ENCODE peak calls at places on chromosomes 13 and 19, in four cellular contexts. N, X, P and T are unnamed samples.

GRCh38 chr13:72508392-72508791 is 219.0 kb downstream of the MZT1 start:
- DNase-seq in N (no peak), X (no peak), P (no peak), T (peak; percentile 58)

GRCh38 chr13:97780486-97780885 is 173.0 kb upstream of the IPO5 start:
- DNase-seq in X (no peak), N (no peak), P (no peak), T (no peak)

GRCh38 chr19:6803036-6803404 is 30.5 kb downstream of the VAV1 start:
- DNase-seq in X (no peak), P (no peak), N (no peak), T (no peak)

GRCh38 chr13:102227696-102228095 is 174.2 kb downstream of the FGF14 start:
- DNase-seq in P (no peak), N (no peak), X (no peak), T (no peak)

GRCh38 chr19:9323557-9323918 is 441 bp upstream of the ZNF559 start:
- DNase-seq in P (peak; percentile 32), N (peak; percentile 74), X (peak; percentile 81), T (peak; percentile 21)

GRCh38 chr13:23570931-23571330 is 719 bp downstream of the TNFRSF19 start:
- DNase-seq in X (peak; percentile 51), P (no peak), N (no peak), T (no peak)

GRCh38 chr13:44732503-44733098 is 156.5 kb upstream of the TSC22D1 start:
- DNase-seq in N (no peak), X (peak; percentile 92), P (no peak), T (no peak)

GRCh38 chr19:10699650-10700335 is 1.4 kb upstream of the QTRT1 start:
- DNase-seq in P (peak; percentile 35), X (peak; percentile 35), N (peak; percentile 54), T (peak; percentile 46)

GRCh38 chr19:5057860-5058259 is 88.9 kb downstream of the KDM4B start:
- DNase-seq in P (no peak), N (peak; percentile 81), X (no peak), T (peak; percentile 39)

GRCh38 chr13:50898338-50898737 is 11.3 kb upstream of the RNASEH2B start:
- DNase-seq in N (no peak), X (no peak), P (no peak), T (no peak)

GRCh38 chr13:50208826-50209335 is 193.6 kb downstream of the KCNRG start:
- DNase-seq in N (peak; percentile 84), X (peak; percentile 12), P (no peak), T (peak; percentile 58)

GRCh38 chr19:44907613-44908012 is 2.0 kb downstream of the APOE start:
- DNase-seq in P (no peak), N (no peak), X (no peak), T (no peak)

GRCh38 chr13:113947321-113948033 is 26.4 kb downstream of the C13orf46 start:
- DNase-seq in P (no peak), X (no peak), N (peak; percentile 53), T (no peak)

GRCh38 chr19:48772503-48772953 is 17.2 kb downstream of the FGF21 start:
- DNase-seq in P (no peak), X (peak; percentile 94), N (no peak), T (no peak)

GRCh38 chr13:49669735-49670309 is 21.5 kb downstream of the EBPL start:
- DNase-seq in N (peak; percentile 40), P (no peak), X (peak; percentile 60), T (peak; percentile 75)

GRCh38 chr19:50383307-50383851 is 768 bp upstream of the POLD1 start:
- DNase-seq in X (no peak), N (no peak), P (no peak), T (no peak)

GRCh38 chr13:95485518-95486144 is 66.9 kb upstream of the CLDN10 start:
- DNase-seq in N (no peak), X (no peak), P (no peak), T (no peak)

GRCh38 chr13:38687246-38688229 is 661 bp downstream of the FREM2 start:
- DNase-seq in N (no peak), X (no peak), P (no peak), T (peak; percentile 40)

GRCh38 chr13:110262944-110263343 is 44.0 kb downstream of the COL4A1 start:
- DNase-seq in X (no peak), N (no peak), P (no peak), T (no peak)

DNA sequence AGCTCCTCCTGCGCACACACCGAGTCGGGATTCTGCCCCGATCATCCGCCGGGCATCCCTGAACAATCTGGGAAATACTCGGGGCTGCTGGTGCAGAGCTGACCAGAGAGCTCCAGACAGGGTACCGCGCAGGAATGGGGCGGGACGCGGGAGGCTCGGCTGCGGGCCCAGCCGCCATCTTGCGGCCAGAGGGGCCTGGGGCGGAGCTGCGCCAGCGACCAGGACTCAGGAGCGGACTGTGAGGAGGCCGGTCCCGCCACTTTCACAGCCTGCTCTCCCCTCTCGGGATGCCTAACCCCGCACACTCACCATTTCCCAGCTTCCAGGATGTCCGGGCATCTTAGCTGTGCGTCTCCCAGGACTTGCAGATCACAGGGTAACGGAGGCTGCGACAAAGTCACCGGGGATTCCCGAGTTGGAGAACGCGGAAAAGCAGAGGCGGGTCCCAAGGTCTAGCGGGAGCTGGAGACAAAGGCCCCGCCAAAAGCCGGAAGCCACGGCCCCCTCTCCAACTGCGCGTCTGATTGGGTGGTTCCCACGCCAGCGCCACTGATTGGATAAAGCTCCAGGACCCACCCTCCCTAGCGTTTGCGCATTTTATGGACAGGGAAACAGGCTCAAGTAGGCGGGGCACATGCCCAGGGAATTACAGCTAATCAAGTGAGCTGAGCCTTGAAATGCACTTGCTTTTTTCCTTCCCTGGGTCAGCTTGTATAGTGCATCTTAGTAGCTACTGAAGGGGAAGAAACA is 15.8 kb upstream of the ZNF43 start:
- DNase-seq in N (peak; percentile 92), P (no peak), X (peak; percentile 81), T (no peak)
- TF ChIP-seq TARDBP in N (no peak), P (no peak), X (no peak), T (no peak)

GRCh38 chr13:33639640-33640080 is 178.3 kb upstream of the RFC3 start:
- DNase-seq in P (peak; percentile 40), X (peak; percentile 43), N (no peak), T (no peak)

GRCh38 chr13:33642374-33643065 is 175.4 kb upstream of the RFC3 start:
- DNase-seq in N (no peak), X (peak; percentile 99), P (no peak), T (no peak)

GRCh38 chr13:33639158-33639557 is 178.8 kb upstream of the RFC3 start:
- DNase-seq in P (no peak), X (peak; percentile 66), N (no peak), T (no peak)

GRCh38 chr13:33637978-33638743 is 179.8 kb upstream of the RFC3 start:
- DNase-seq in X (no peak), N (no peak), P (no peak), T (no peak)

DNA sequence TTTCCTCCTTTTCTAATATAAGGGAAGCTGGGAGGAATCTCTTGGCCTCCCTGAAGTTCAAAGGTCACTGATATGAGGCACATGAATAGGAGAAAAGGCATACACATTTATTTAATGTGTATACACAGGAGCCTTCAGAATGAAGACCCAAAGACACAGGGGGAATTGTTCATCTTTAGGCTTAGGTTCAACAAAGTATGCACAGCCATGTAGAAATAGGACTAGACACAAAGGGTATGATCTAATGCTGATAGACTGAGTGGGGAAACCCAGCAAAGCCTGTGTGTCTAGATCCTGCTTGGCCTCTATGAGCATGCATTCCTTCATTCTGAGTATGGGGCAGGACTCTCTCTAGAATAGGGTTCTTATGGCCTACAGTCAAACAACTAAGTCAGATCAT is 177.1 kb upstream of the RFC3 start:
- DNase-seq in P (no peak), X (peak; percentile 90), N (no peak), T (no peak)
- TF ChIP-seq TARDBP in P (no peak), X (no peak), N (no peak), T (no peak)

DNA sequence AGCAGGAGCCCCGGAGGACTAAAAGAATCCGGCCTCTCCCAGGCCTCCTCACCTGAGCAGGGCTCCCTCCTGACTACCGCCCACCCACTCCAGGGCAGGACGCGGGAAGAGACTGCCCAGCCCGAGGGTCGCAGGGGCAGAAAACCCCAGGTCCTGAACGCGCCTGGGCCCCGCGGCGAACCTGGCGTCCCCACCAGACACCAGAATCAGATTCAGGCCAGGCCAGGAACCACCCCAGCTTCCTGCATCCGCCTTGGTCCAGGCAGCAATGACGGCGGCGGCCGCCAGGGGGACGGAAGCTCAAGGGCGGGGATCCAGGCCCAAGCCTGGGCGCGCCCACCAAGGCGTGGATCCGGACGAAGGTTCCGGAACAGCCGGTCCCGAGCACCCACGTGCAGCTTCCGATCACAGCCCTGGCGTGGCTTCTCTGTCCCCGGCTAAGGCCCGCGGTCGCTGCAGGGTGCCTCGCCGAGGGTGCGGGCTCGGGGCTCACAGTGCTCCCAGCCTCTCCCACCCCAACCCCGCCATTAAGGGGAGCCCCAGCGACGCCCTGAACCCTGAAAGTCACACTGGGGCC is 3.6 kb downstream of the LGALS7 start:
- DNase-seq in X (no peak), N (peak; percentile 62), P (no peak), T (peak; percentile 81)
- TF ChIP-seq TARDBP in X (no peak), N (no peak), P (no peak), T (no peak)

GRCh38 chr19:39544201-39544903 is 4.4 kb upstream of the EID2 start:
- DNase-seq in N (no peak), X (no peak), P (no peak), T (no peak)

GRCh38 chr19:39550197-39550596 is 10.2 kb upstream of the EID2 start:
- DNase-seq in P (no peak), N (no peak), X (no peak), T (no peak)

GRCh38 chr19:39543477-39543857 is 3.5 kb upstream of the EID2 start:
- DNase-seq in X (no peak), P (no peak), N (no peak), T (no peak)

GRCh38 chr19:39544920-39545319 is 5.0 kb upstream of the EID2 start:
- DNase-seq in X (no peak), P (no peak), N (no peak), T (no peak)

GRCh38 chr19:39546599-39546998 is 6.6 kb upstream of the EID2 start:
- DNase-seq in P (no peak), X (no peak), N (no peak), T (no peak)
- TF ChIP-seq TARDBP in P (no peak), X (no peak), N (no peak), T (no peak)

GRCh38 chr19:35509018-35509652 is 4.3 kb downstream of the DMKN start:
- DNase-seq in P (peak; percentile 40), X (peak; percentile 42), N (peak; percentile 37), T (peak; percentile 61)
- TF ChIP-seq TARDBP in P (no peak), X (no peak), N (no peak), T (no peak)

DNA sequence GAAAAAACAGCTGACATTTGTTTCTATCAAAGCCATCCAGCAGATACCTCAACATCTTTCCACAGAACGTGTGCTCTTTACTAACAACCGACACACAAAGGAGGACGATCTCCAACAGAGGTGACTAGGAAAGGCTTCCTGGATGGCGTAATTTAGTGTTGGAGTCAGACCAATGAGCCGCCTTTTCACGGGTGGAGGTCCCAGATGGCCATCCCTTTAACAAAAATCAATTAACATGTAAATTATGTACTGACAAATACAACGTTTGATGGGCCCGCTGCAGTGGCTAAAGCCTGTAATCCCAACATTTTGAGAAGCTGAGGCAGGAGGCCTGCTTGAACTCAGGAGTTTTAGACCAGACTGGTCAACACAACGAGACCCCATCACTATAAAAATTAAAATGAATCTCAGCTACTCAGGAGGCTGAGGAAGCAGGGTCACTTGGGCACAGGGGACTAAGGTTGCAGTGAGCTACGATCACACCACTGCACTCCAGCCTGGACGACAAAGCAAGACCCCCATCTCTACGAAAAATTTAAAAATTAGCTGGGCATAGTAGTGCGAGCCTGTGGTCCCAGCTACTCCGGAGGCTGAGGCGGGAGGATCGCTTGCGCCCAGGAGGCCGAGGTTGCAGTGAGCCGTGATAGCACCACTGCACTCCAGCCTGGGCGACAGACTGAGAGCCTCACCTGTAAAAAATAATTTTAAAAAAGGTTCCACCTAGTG is 1.2 kb upstream of the DPY19L3 start:
- DNase-seq in N (no peak), P (no peak), X (peak; percentile 18), T (no peak)
- TF ChIP-seq TARDBP in N (no peak), P (no peak), X (no peak), T (no peak)